ENCODE peak calls at places on chromosomes 16 and 17, in four cellular contexts. Z, Y, W and O are unnamed samples.

GRCh38 chr17:36089888-36090836 is at the start of gene CCL3:
- DNase-seq in Z (no peak), Y (no peak), W (no peak), O (no peak)

GRCh38 chr16:57727610-57728009 is 8.0 kb upstream of the KATNB1 start:
- DNase-seq in Z (no peak), W (no peak), Y (no peak), O (no peak)

GRCh38 chr17:32528825-32529224 is 42.0 kb downstream of the CDK5R1 start:
- DNase-seq in Y (no peak), W (no peak), Z (no peak), O (no peak)

GRCh38 chr17:4658478-4659305 is 17.2 kb upstream of the ALOX15 start:
- DNase-seq in W (peak), Y (no peak), Z (no peak), O (no peak)

GRCh38 chr16:19520861-19521331 is 1.0 kb downstream of the GDE1 start:
- DNase-seq in W (peak), Z (no peak), Y (peak), O (no peak)

GRCh38 chr17:41777579-41778188 is 8.8 kb downstream of the JUP start:
- DNase-seq in Z (peak), Y (peak), W (no peak), O (no peak)

GRCh38 chr17:72751746-72752145 is 340.7 kb downstream of the SLC39A11 start:
- DNase-seq in W (no peak), Y (no peak), Z (no peak), O (no peak)

GRCh38 chr16:73219176-73219575 is 171.2 kb upstream of the ZFHX3 start:
- DNase-seq in Z (no peak), Y (no peak), W (no peak), O (no peak)

GRCh38 chr17:75634754-75635609 is 1.7 kb downstream of the SMIM5 start:
- DNase-seq in Y (no peak), W (no peak), Z (no peak), O (no peak)

GRCh38 chr17:77503293-77503655 is 362.5 kb downstream of the SEC14L1 start:
- DNase-seq in Z (no peak), W (no peak), Y (no peak), O (no peak)

DNA sequence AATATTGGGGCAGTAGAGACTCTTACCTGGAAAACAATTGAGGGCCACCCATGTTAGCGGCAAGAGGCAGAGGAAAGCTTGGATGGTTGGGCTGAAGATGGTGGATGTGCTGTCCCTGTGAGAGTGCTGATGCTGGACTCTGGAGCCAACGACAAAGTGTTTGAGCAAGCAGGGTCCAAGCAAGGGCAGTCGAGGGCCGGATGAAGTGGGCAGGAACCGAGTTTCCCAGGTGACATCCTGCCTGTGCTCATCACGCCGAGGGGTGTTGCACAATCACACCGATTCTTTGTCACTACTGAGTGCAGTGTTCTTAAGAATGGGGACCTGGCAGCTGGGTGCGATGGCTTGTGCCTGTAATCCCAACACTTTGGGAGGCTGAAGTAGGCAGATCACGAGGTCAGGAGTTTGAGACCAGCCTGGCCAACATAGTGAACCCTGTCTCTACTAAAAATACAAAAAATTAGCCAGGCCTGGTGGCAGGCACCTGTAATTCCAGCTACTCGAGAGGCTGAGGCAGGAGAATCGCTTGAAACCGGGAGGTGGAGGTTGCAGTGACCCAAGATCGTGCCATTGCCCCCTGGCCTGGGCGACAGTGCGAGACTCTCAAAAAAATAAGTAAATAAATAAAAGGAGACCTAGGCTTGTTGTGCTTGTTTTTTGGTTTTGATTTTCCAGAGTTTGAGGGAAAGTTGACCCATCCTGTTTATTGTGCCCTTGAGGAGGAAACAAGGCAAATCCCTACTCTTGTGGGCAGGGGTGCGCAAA is 6.1 kb downstream of the PYCARD start:
- DNase-seq in W (no peak), Y (no peak), Z (no peak), O (no peak)
- TF ChIP-seq REST in W (no peak), Y (no peak), Z (no peak), O (no peak)

GRCh38 chr17:45704251-45704650 is 79.9 kb upstream of the CRHR1 start:
- DNase-seq in Z (no peak), Y (no peak), W (no peak), O (no peak)

GRCh38 chr17:45703348-45703747 is 80.8 kb upstream of the CRHR1 start:
- DNase-seq in Y (no peak), Z (no peak), W (no peak), O (no peak)

GRCh38 chr17:45706033-45706432 is 78.1 kb upstream of the CRHR1 start:
- DNase-seq in Y (no peak), W (no peak), Z (no peak), O (no peak)

GRCh38 chr17:45703806-45704205 is 80.3 kb upstream of the CRHR1 start:
- DNase-seq in W (no peak), Z (no peak), Y (no peak), O (no peak)

GRCh38 chr17:45705123-45706009 is 78.8 kb upstream of the CRHR1 start:
- DNase-seq in W (peak), Z (peak), Y (peak), O (peak)
- TF ChIP-seq TCF7L2 in W (no peak), Z (no peak), Y (no peak), O (no peak)

DNA sequence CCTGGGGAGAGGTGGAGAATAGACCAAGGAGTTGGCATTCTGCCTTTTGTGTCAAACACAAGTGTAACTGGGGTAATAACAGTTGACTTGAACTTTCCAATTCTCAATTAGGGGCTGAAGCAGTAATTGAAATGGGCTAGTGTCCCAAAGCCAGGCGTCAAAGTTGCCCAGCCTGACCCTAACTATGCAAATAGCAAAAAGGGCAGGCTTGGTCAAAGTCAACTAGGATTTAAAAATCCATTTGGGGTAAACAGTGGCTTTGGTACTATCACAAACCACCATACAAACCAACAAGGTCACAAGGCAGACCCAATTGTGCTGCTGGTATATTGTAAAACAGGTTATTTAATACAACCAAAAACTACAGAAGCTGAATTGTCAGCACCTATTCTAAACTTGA is 18.0 kb downstream of the NFE2L1 start:
- DNase-seq in Z (no peak), W (no peak), Y (no peak), O (no peak)
- TF ChIP-seq REST in Z (no peak), W (no peak), Y (no peak), O (no peak)

GRCh38 chr17:48995871-48996695 is 1.1 kb upstream of the IGF2BP1 start:
- DNase-seq in W (peak), Y (no peak), Z (peak), O (no peak)
- TF ChIP-seq TCF7L2 in W (no peak), Y (no peak), Z (no peak), O (no peak)

DNA sequence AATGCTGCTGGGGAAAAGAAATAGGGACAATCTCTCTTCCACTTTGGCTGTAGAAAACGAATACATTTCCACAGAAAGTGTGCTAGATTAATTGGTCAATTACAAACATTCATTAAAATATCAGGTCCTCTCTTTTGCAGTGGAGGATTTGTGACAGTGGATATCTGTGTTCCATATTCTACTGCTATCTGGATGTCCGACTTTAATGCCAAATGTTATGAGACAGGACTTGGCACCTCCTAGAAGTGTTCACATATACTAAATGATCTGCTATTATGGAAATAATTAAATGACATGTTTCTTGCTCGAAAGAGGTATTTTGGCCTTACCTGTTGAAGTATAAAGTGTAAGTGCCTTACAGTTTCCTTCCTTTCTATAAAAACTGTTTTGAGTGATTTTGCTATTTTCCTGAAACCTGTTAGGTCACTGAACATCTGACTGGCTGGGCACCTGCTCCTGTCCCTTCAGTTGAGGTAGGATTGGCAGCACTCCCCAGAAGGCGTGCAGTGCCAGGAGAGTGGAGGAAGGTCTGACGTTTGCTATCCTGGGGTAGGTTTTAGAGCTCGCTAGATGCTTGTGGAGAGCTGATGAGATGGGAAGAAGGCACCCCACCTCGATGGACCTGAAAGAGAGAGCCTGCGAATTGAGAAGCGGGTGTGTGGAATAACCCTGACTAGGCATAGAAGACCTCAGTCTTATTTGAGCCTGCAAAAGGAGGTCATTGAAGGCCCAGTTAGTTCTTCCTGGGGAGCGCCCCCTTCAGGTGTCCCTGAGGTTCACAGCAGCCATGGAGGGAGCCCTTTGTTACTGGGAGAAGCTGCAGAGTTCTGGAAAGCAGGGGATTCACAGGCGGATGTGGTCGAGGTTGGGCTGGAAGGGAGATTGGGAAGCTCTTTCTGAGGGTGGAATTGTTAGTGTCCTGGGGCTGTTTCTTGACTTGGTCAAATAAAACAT is 159.4 kb upstream of the ZNF267 start:
- DNase-seq in W (peak), Z (no peak), Y (no peak), O (no peak)
- TF ChIP-seq REST in W (no peak), Z (no peak), Y (no peak), O (no peak)